ENCODE peak calls at places on chromosomes 13 and 19, in six cellular contexts. H is SK-N-SH, B is GM12878, C is H1, U is HL-60, J is K562. D is an unnamed sample.

GRCh38 chr13:32622827-32623226 is 36.6 kb downstream of the PDS5B start:
- DNase-seq in H (no peak), B (no peak), C (no peak), U (no peak), J (no peak), D (no peak)

GRCh38 chr13:107266657-107267056 is 698.7 kb upstream of the ARGLU1 start:
- DNase-seq in H (no peak), B (no peak), C (no peak), U (no peak), J (no peak), D (no peak)

GRCh38 chr13:34019870-34020269 is 201.9 kb downstream of the RFC3 start:
- DNase-seq in H (no peak), B (no peak), C (no peak), U (no peak), J (no peak), D (peak)

GRCh38 chr19:31718898-31719297 is 369.7 kb upstream of the TSHZ3 start:
- DNase-seq in H (no peak), B (no peak), C (no peak), U (no peak), J (no peak), D (no peak)

GRCh38 chr13:113660066-113660465 is 2.1 kb upstream of the ATP4B start:
- DNase-seq in H (no peak), B (no peak), C (no peak), U (no peak), J (no peak), D (no peak)

GRCh38 chr19:29724102-29724641 is 9.1 kb upstream of the C19orf12 start:
- DNase-seq in H (no peak), B (no peak), C (peak), U (peak), J (peak), D (no peak)

GRCh38 chr19:42129399-42130253 is 2.6 kb downstream of the POU2F2 start:
- DNase-seq in H (peak), B (peak), C (no peak), U (peak), J (no peak), D (no peak)

GRCh38 chr13:30266751-30267150 is 40.6 kb downstream of the KATNAL1 start:
- DNase-seq in H (no peak), B (no peak), C (no peak), U (no peak), J (no peak), D (no peak)

GRCh38 chr19:19866599-19867248 is 1.0 kb downstream of the ZNF253 start:
- DNase-seq in H (peak), B (peak), C (peak), U (peak), J (peak), D (peak)

GRCh38 chr19:43638991-43639494 is 607 bp downstream of the CADM4 start:
- DNase-seq in H (no peak), B (no peak), C (no peak), U (no peak), J (no peak), D (no peak)

GRCh38 chr19:18408053-18408476 is 10.6 kb upstream of the LRRC25 start:
- DNase-seq in H (peak), B (peak), C (peak), U (no peak), J (peak), D (no peak)

GRCh38 chr13:110275931-110276552 is 30.9 kb downstream of the COL4A1 start:
- DNase-seq in H (no peak), B (no peak), C (no peak), U (no peak), J (no peak), D (no peak)

GRCh38 chr13:40345654-40346372 is 320.6 kb downstream of the FOXO1 start:
- DNase-seq in H (no peak), B (no peak), C (peak), U (no peak), J (no peak), D (peak)

GRCh38 chr13:30479154-30479553 is 13.4 kb upstream of the HMGB1 start:
- DNase-seq in H (no peak), B (no peak), C (no peak), U (no peak), J (no peak), D (no peak)

GRCh38 chr19:7533281-7533819 is 2.2 kb upstream of the PNPLA6 start:
- DNase-seq in H (no peak), B (no peak), C (peak), U (no peak), J (no peak), D (no peak)

GRCh38 chr13:80348750-80349149 is 7.8 kb upstream of the SPRY2 start:
- DNase-seq in H (no peak), B (no peak), C (no peak), U (no peak), J (no peak), D (no peak)

GRCh38 chr13:111409413-111409812 is 89.0 kb downstream of the TEX29 start:
- DNase-seq in H (no peak), B (no peak), C (no peak), U (no peak), J (no peak), D (no peak)

GRCh38 chr19:51559240-51559639 is 11.8 kb upstream of the ZNF175 start:
- DNase-seq in H (no peak), B (no peak), C (no peak), U (no peak), J (no peak), D (no peak)

GRCh38 chr13:67043901-67044300 is 186.2 kb downstream of the PCDH9 start:
- DNase-seq in H (no peak), B (no peak), C (no peak), U (no peak), J (no peak), D (no peak)

GRCh38 chr19:18416778-18417249 is 2.4 kb upstream of the SSBP4 start:
- DNase-seq in H (peak), B (no peak), C (peak), U (peak), J (peak), D (peak)

GRCh38 chr13:100611678-100612492 is 23.3 kb upstream of the GGACT start:
- DNase-seq in H (no peak), B (no peak), C (no peak), U (no peak), J (no peak), D (no peak)

GRCh38 chr19:1107655-1108261 is 4.0 kb downstream of the GPX4 start:
- DNase-seq in H (no peak), B (no peak), C (no peak), U (no peak), J (no peak), D (no peak)

GRCh38 chr13:27960362-27961226 is 8.5 kb downstream of the CDX2 start:
- DNase-seq in H (peak), B (no peak), C (peak), U (peak), J (peak), D (peak)

GRCh38 chr13:105969761-105970160 is 565.7 kb downstream of the EFNB2 start:
- DNase-seq in H (no peak), B (no peak), C (no peak), U (no peak), J (no peak), D (no peak)

GRCh38 chr13:59771272-59771671 is 392.5 kb downstream of the DIAPH3 start:
- DNase-seq in H (peak), B (no peak), C (no peak), U (no peak), J (peak), D (peak)

GRCh38 chr13:51585234-51585672 is 991 bp downstream of the WDFY2 start:
- DNase-seq in H (no peak), B (no peak), C (no peak), U (peak), J (no peak), D (no peak)

GRCh38 chr19:47509973-47510372 is 4.9 kb downstream of the NAPA start:
- DNase-seq in H (no peak), B (no peak), C (no peak), U (no peak), J (no peak), D (no peak)

GRCh38 chr13:113943821-113944565 is 29.9 kb downstream of the C13orf46 start:
- DNase-seq in H (peak), B (no peak), C (no peak), U (no peak), J (no peak), D (no peak)

GRCh38 chr13:112929778-112930055 is 39.3 kb upstream of the MCF2L start:
- DNase-seq in H (no peak), B (no peak), C (no peak), U (no peak), J (no peak), D (no peak)

GRCh38 chr13:31441804-31442487 is 242.2 kb downstream of the B3GLCT start:
- DNase-seq in H (no peak), B (no peak), C (no peak), U (no peak), J (no peak), D (no peak)

GRCh38 chr13:94351292-94352000 is 128.0 kb downstream of the DCT start:
- DNase-seq in H (no peak), B (no peak), C (no peak), U (no peak), J (no peak), D (no peak)

GRCh38 chr13:106349080-106349841 is 186.2 kb downstream of the EFNB2 start:
- DNase-seq in H (peak), B (no peak), C (peak), U (no peak), J (no peak), D (no peak)

GRCh38 chr13:106369858-106370257 is 165.6 kb downstream of the EFNB2 start:
- DNase-seq in H (no peak), B (no peak), C (no peak), U (no peak), J (no peak), D (no peak)

GRCh38 chr19:58042709-58043340 is 9.0 kb downstream of the ZSCAN1 start:
- DNase-seq in H (no peak), B (no peak), C (peak), U (no peak), J (no peak), D (no peak)

GRCh38 chr13:63189712-63190111 is 1774.1 kb upstream of the PCDH20 start:
- DNase-seq in H (no peak), B (no peak), C (no peak), U (no peak), J (no peak), D (no peak)
- TF ChIP-seq GABPA in H (no peak), B (no peak), C (no peak), U (no peak), J (no peak), D (no peak)

DNA sequence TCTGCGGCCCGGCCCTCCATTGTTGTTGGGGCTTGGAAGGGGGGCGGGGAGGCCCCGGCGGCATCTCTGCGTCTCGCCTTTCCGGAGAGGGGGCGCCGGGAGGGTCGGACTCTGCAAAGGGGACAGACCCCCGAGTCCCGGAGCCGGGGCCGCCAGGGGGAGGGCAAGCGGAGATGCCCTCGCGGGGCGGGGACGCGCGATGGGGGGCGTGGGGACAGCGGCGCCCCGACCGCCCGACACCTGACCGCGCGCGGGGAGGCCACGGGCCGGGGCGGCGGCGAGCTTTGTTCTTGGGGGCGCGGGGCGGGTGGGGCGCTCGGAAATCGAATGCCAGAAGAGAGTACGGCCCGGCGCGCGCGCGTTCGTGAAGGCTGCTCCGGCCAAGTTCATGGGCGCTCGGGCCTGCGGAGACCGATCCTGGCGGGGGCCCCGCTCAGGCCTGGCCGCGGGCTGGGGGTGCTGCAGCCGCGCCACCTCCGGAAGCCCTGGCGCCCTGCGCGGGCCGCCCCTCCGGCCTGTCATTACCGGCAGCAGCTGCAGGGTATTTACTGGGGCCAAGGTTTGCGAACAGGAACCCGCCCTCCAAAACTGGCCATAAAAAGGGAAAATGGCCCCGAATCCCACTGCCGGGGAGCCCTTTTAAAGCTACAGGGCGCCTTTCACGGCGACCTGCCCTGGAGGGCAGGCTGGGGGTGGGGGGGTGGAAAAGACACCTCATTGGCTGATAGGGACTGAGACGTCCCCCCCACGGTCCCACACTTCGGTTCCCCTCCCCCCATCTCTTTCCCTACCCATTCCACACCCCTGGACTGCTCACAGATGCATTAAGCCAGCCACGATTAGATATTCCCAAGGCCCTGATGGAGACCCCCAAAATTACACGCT is 11.1 kb upstream of the NANOS3 start:
- DNase-seq in H (peak), B (no peak), C (no peak), U (no peak), J (no peak), D (no peak)
- TF ChIP-seq GABPA in H (no peak), B (no peak), C (no peak), U (no peak), J (no peak), D (no peak)

GRCh38 chr19:34707661-34708060 is 26.4 kb upstream of the ZNF181 start:
- DNase-seq in H (no peak), B (no peak), C (no peak), U (no peak), J (no peak), D (no peak)
- TF ChIP-seq GABPA in H (no peak), B (no peak), C (no peak), U (no peak), J (no peak), D (no peak)

GRCh38 chr19:45117666-45118065 is 24.7 kb downstream of the PPP1R37 start:
- DNase-seq in H (no peak), B (no peak), C (no peak), U (no peak), J (no peak), D (no peak)
- TF ChIP-seq GABPA in H (no peak), B (no peak), C (no peak), U (no peak), J (no peak), D (no peak)

GRCh38 chr13:74424455-74424854 is 290.3 kb upstream of the KLF12 start:
- DNase-seq in H (no peak), B (no peak), C (no peak), U (no peak), J (no peak), D (no peak)
- TF ChIP-seq GABPA in H (no peak), B (no peak), C (no peak), U (no peak), J (no peak), D (no peak)